ENCODE peak calls at places on chromosomes 16 and 17, in seven cellular contexts. I is T-helper 1 cell; G is naive thymus-derived CD8-positive, alpha-beta T cell; R is stimulated activated CD4-positive, alpha-beta T cell treated with anti-CD3 and anti-CD28 coated beads, Interleukin-1b, Interleukin-23, amount 100 ng/mL, for 48 hours; A is GM18507; F is stimulated activated naive CD4-positive, alpha-beta T cell; E is GM04504. N is an unnamed sample.

GRCh38 chr17:71071837-71072236 is 902.5 kb downstream of the KCNJ2 start:
- DNase-seq in E (peak), I (no peak), A (no peak), G (no peak), R (peak), F (no peak), N (peak)

GRCh38 chr16:14302031-14302398 is 230.9 kb downstream of the MRTFB start:
- DNase-seq in F (peak), G (no peak), E (peak), A (no peak), I (no peak), R (no peak), N (no peak)

GRCh38 chr16:84084570-84085270 is 32.0 kb downstream of the MBTPS1 start:
- DNase-seq in E (peak), I (peak), A (peak), G (peak), F (peak), R (peak), N (peak)

GRCh38 chr16:3582276-3583165 is 5.3 kb upstream of the NLRC3 start:
- DNase-seq in F (no peak), E (no peak), R (no peak), A (no peak), I (no peak), G (no peak), N (no peak)

GRCh38 chr17:4559851-4560820 is at the start of gene GGT6:
- DNase-seq in I (no peak), R (no peak), E (no peak), F (no peak), A (no peak), G (no peak), N (no peak)

GRCh38 chr17:31738067-31738466 is 121.0 kb downstream of the COPRS start:
- DNase-seq in G (no peak), A (no peak), R (no peak), E (no peak), I (no peak), F (no peak), N (no peak)

GRCh38 chr17:51997723-51998122 is 160.8 kb downstream of the CA10 start:
- DNase-seq in A (no peak), R (no peak), G (no peak), I (no peak), E (no peak), F (no peak), N (no peak)

GRCh38 chr16:57115504-57116182 is 23.3 kb downstream of the CPNE2 start:
- DNase-seq in I (no peak), A (no peak), E (no peak), R (no peak), F (no peak), G (no peak), N (no peak)

GRCh38 chr16:4381072-4381934 is 9.7 kb downstream of the VASN start:
- DNase-seq in I (no peak), E (no peak), A (no peak), F (no peak), G (no peak), R (no peak), N (no peak)

GRCh38 chr16:23345237-23345636 is 43.1 kb downstream of the SCNN1B start:
- DNase-seq in A (no peak), F (no peak), G (no peak), E (no peak), R (no peak), I (no peak), N (no peak)

GRCh38 chr17:64658931-64659330 is 3.2 kb downstream of the SMURF2 start:
- DNase-seq in I (no peak), E (no peak), A (no peak), G (no peak), R (no peak), F (no peak), N (no peak)

GRCh38 chr16:4369006-4369766 is 2.5 kb upstream of the VASN start:
- DNase-seq in A (no peak), R (no peak), G (no peak), E (no peak), F (no peak), I (no peak), N (no peak)

GRCh38 chr17:81040791-81041337 is 5.9 kb downstream of the BAIAP2 start:
- DNase-seq in E (no peak), A (no peak), I (no peak), R (peak), G (no peak), F (peak), N (no peak)

GRCh38 chr16:85667841-85668413 is 20.8 kb downstream of the GINS2 start:
- DNase-seq in E (no peak), A (no peak), F (no peak), G (no peak), R (no peak), I (no peak), N (no peak)

GRCh38 chr16:21638573-21638975 is 13.8 kb downstream of the IGSF6 start:
- DNase-seq in G (no peak), F (no peak), R (peak), A (no peak), E (no peak), I (peak), N (no peak)

GRCh38 chr17:50495918-50496317 is 12.3 kb upstream of the MYCBPAP start:
- DNase-seq in G (no peak), E (no peak), I (no peak), A (no peak), R (no peak), F (no peak), N (no peak)

GRCh38 chr16:77236063-77236511 is 36.9 kb downstream of the SYCE1L start:
- DNase-seq in E (peak), R (peak), F (peak), A (peak), I (peak), G (peak), N (no peak)

GRCh38 chr16:749010-749409 is 8.2 kb upstream of the CIAO3 start:
- DNase-seq in A (no peak), F (no peak), R (no peak), I (no peak), G (no peak), E (peak), N (no peak)

GRCh38 chr16:65618335-65618734 is 496.5 kb upstream of the CDH11 start:
- DNase-seq in E (no peak), G (no peak), R (no peak), A (no peak), F (no peak), I (no peak), N (no peak)

GRCh38 chr16:64870859-64871258 is 251.0 kb downstream of the CDH11 start:
- DNase-seq in G (no peak), E (no peak), R (no peak), F (no peak), I (no peak), A (no peak), N (no peak)

GRCh38 chr17:77634710-77635109 is 323.8 kb upstream of the TNRC6C start:
- DNase-seq in F (no peak), A (no peak), G (no peak), I (peak), R (peak), E (no peak), N (no peak)

GRCh38 chr17:46876926-46877325 is 25.5 kb downstream of the WNT9B start:
- DNase-seq in A (no peak), R (no peak), E (no peak), F (no peak), I (no peak), G (no peak), N (no peak)

GRCh38 chr17:343211-343610 is 9.4 kb downstream of the RPH3AL start:
- DNase-seq in I (no peak), R (no peak), G (no peak), F (no peak), E (no peak), A (no peak), N (no peak)

GRCh38 chr17:62724398-62725146 is 83.5 kb downstream of the MARCHF10 start:
- DNase-seq in F (peak), A (peak), E (no peak), R (peak), G (peak), I (peak), N (no peak)

GRCh38 chr16:50303041-50303604 is 36.8 kb downstream of the ADCY7 start:
- DNase-seq in G (no peak), A (no peak), E (no peak), R (no peak), F (no peak), I (no peak), N (no peak)

GRCh38 chr17:9021158-9021984 is at the start of gene NTN1:
- DNase-seq in G (peak), E (no peak), R (peak), F (peak), A (peak), I (peak), N (no peak)

GRCh38 chr16:81873843-81874752 is 95.0 kb downstream of the PLCG2 start:
- DNase-seq in A (peak), R (peak), G (no peak), F (peak), E (peak), I (peak), N (peak)

N was measured in HCT116.